ENCODE peak calls at places on chromosomes 6 and 20, in six cellular contexts. W is stimulated activated CD8-positive, alpha-beta memory T cell treated with anti-CD3 and anti-CD28 coated beads, Interleukin-15, amount 100 ng/mL, for 24 hours; C is SJSA1; F is activated CD4-positive, alpha-beta T cell treated with anti-CD3 and anti-CD28 coated beads for 24 hours; Y is foreskin keratinocyte; E is thoracic aorta. A is an unnamed sample.

GRCh38 chr6:144543006-144543871 is 258.1 kb downstream of the UTRN start:
- DNase-seq in W (no peak), C (peak), F (no peak), Y (peak), E (no peak), A (peak)

GRCh38 chr20:2101057-2101934 is at the start of gene STK35:
- DNase-seq in W (no peak), C (no peak), F (peak), Y (no peak), E (peak), A (peak)

GRCh38 chr6:31713991-31714684 is 1.0 kb upstream of the LY6G6D start:
- DNase-seq in W (no peak), C (no peak), F (no peak), Y (no peak), E (no peak), A (no peak)

GRCh38 chr6:19855510-19855909 is 18.3 kb downstream of the ID4 start:
- DNase-seq in W (no peak), C (no peak), F (no peak), Y (no peak), E (no peak), A (no peak)

GRCh38 chr6:2791124-2792050 is 26.2 kb downstream of the WRNIP1 start:
- DNase-seq in W (no peak), C (peak), F (peak), Y (peak), E (no peak), A (peak)

GRCh38 chr6:11973238-11973637 is 38.9 kb upstream of the HIVEP1 start:
- DNase-seq in W (no peak), C (no peak), F (no peak), Y (no peak), E (no peak), A (no peak)

GRCh38 chr6:158797331-158798202 is 21.6 kb downstream of the EZR start:
- DNase-seq in W (no peak), C (no peak), F (no peak), Y (peak), E (no peak), A (peak)

GRCh38 chr20:43550456-43550855 is 8.4 kb upstream of the SGK2 start:
- DNase-seq in W (no peak), C (no peak), F (no peak), Y (no peak), E (no peak), A (no peak)

GRCh38 chr6:106546322-106547052 is 82.8 kb downstream of the RTN4IP1 start:
- DNase-seq in W (no peak), C (peak), F (no peak), Y (peak), E (peak), A (peak)